ENCODE peak calls at places on chromosomes 7 and 10, in eight cellular contexts. One of them, this sample, is unnamed.

GRCh38 chr7:117338020-117338419 is 15.2 kb upstream of the WNT2 start:
- DNase-seq in A549: no peak
- DNase-seq in heart left ventricle: no peak
- DNase-seq in IMR-90: peak; percentile 35
- DNase-seq in stomach: no peak
- DNase-seq in suprapubic skin: no peak
- DNase-seq in tibial nerve: no peak
- DNase-seq in uterus: no peak
- DNase-seq in this sample: no peak

GRCh38 chr7:101201695-101202602 is 1.1 kb upstream of the MOGAT3 start:
- DNase-seq in suprapubic skin: no peak
- DNase-seq in heart left ventricle: no peak
- DNase-seq in IMR-90: no peak
- DNase-seq in tibial nerve: no peak
- DNase-seq in stomach: peak; percentile 34
- DNase-seq in A549: no peak
- DNase-seq in uterus: no peak
- DNase-seq in this sample: no peak

GRCh38 chr7:117645456-117646181 is 165.8 kb downstream of the CFTR start:
- DNase-seq in A549: no peak
- DNase-seq in stomach: no peak
- DNase-seq in tibial nerve: no peak
- DNase-seq in heart left ventricle: no peak
- DNase-seq in suprapubic skin: no peak
- DNase-seq in IMR-90: peak; percentile 91
- DNase-seq in uterus: no peak
- DNase-seq in this sample: no peak

GRCh38 chr10:79139124-79139835 is 70.5 kb downstream of the ZMIZ1 start:
- DNase-seq in A549: no peak
- DNase-seq in uterus: peak; percentile 82
- DNase-seq in heart left ventricle: peak; percentile 79
- DNase-seq in stomach: no peak
- DNase-seq in IMR-90: peak; percentile 97
- DNase-seq in tibial nerve: no peak
- DNase-seq in suprapubic skin: no peak
- DNase-seq in this sample: no peak

GRCh38 chr10:3068968-3069737 is 1.8 kb downstream of the PFKP start:
- DNase-seq in uterus: no peak
- DNase-seq in stomach: no peak
- DNase-seq in suprapubic skin: no peak
- DNase-seq in heart left ventricle: no peak
- DNase-seq in IMR-90: peak; percentile 27
- DNase-seq in A549: no peak
- DNase-seq in tibial nerve: no peak
- DNase-seq in this sample: no peak

GRCh38 chr10:32961343-32961891 is 3.4 kb upstream of the ITGB1 start:
- DNase-seq in A549: no peak
- DNase-seq in tibial nerve: no peak
- DNase-seq in uterus: no peak
- DNase-seq in suprapubic skin: no peak
- DNase-seq in heart left ventricle: no peak
- DNase-seq in IMR-90: no peak
- DNase-seq in stomach: no peak
- DNase-seq in this sample: no peak

GRCh38 chr7:152202056-152202455 is 176.6 kb downstream of the GALNT11 start:
- DNase-seq in A549: no peak
- DNase-seq in tibial nerve: no peak
- DNase-seq in stomach: no peak
- DNase-seq in IMR-90: peak; percentile 50
- DNase-seq in uterus: no peak
- DNase-seq in heart left ventricle: no peak
- DNase-seq in suprapubic skin: no peak
- DNase-seq in this sample: no peak

GRCh38 chr10:64537931-64538330 is 1016.7 kb downstream of the REEP3 start:
- DNase-seq in heart left ventricle: no peak
- DNase-seq in stomach: no peak
- DNase-seq in tibial nerve: no peak
- DNase-seq in uterus: no peak
- DNase-seq in IMR-90: no peak
- DNase-seq in suprapubic skin: no peak
- DNase-seq in A549: no peak
- DNase-seq in this sample: no peak

GRCh38 chr7:81333536-81333935 is 414.7 kb upstream of the SEMA3C start:
- DNase-seq in heart left ventricle: no peak
- DNase-seq in A549: no peak
- DNase-seq in suprapubic skin: no peak
- DNase-seq in IMR-90: no peak
- DNase-seq in tibial nerve: no peak
- DNase-seq in uterus: no peak
- DNase-seq in stomach: no peak
- DNase-seq in this sample: no peak

GRCh38 chr7:81327873-81328272 is 409.0 kb upstream of the SEMA3C start:
- DNase-seq in IMR-90: no peak
- DNase-seq in stomach: no peak
- DNase-seq in heart left ventricle: no peak
- DNase-seq in tibial nerve: no peak
- DNase-seq in suprapubic skin: no peak
- DNase-seq in A549: no peak
- DNase-seq in uterus: no peak
- DNase-seq in this sample: no peak

GRCh38 chr7:81331061-81332018 is 412.5 kb upstream of the SEMA3C start:
- DNase-seq in stomach: no peak
- DNase-seq in IMR-90: peak; percentile 48
- DNase-seq in uterus: no peak
- DNase-seq in A549: no peak
- DNase-seq in suprapubic skin: no peak
- DNase-seq in heart left ventricle: no peak
- DNase-seq in tibial nerve: no peak
- DNase-seq in this sample: no peak

GRCh38 chr7:81330108-81330507 is 411.3 kb upstream of the SEMA3C start:
- DNase-seq in heart left ventricle: no peak
- DNase-seq in uterus: no peak
- DNase-seq in tibial nerve: no peak
- DNase-seq in suprapubic skin: no peak
- DNase-seq in IMR-90: no peak
- DNase-seq in A549: no peak
- DNase-seq in stomach: no peak
- DNase-seq in this sample: no peak

GRCh38 chr7:81333004-81333403 is 414.2 kb upstream of the SEMA3C start:
- DNase-seq in tibial nerve: no peak
- DNase-seq in heart left ventricle: no peak
- DNase-seq in suprapubic skin: no peak
- DNase-seq in A549: no peak
- DNase-seq in uterus: no peak
- DNase-seq in IMR-90: peak; percentile 76
- DNase-seq in stomach: no peak
- DNase-seq in this sample: no peak
- H3K27ac ChIP-seq in tibial nerve: no peak overlapping the region
- H3K27ac ChIP-seq in heart left ventricle: no peak overlapping the region
- H3K27ac ChIP-seq in suprapubic skin: no peak overlapping the region
- H3K27ac ChIP-seq in A549: no peak overlapping the region
- H3K27ac ChIP-seq in uterus: no peak overlapping the region
- H3K27ac ChIP-seq in IMR-90: no peak overlapping the region
- H3K27ac ChIP-seq in stomach: no peak overlapping the region
- H3K27ac ChIP-seq in this sample: no peak overlapping the region

GRCh38 chr10:112951349-112952281 is 1.6 kb downstream of the TCF7L2 start:
- DNase-seq in A549: peak; percentile 53
- DNase-seq in IMR-90: peak; percentile 84
- DNase-seq in stomach: peak; percentile 55
- DNase-seq in uterus: peak; percentile 72
- DNase-seq in suprapubic skin: peak; percentile 76
- DNase-seq in heart left ventricle: peak; percentile 66
- DNase-seq in tibial nerve: peak; percentile 62
- DNase-seq in this sample: peak; percentile 70
- H3K4me1 ChIP-seq in A549: peaks cover 32% of the 10 kb centered on the region
- H3K4me1 ChIP-seq in IMR-90: peaks cover 5% of the 10 kb centered on the region
- H3K4me1 ChIP-seq in stomach: peaks cover 73% of the 10 kb centered on the region
- H3K4me1 ChIP-seq in uterus: no peaks in the 10 kb centered on the region
- H3K4me1 ChIP-seq in suprapubic skin: peaks cover 55% of the 10 kb centered on the region
- H3K4me1 ChIP-seq in heart left ventricle: peaks cover 34% of the 10 kb centered on the region
- H3K4me1 ChIP-seq in tibial nerve: peaks cover 8% of the 10 kb centered on the region
- H3K4me1 ChIP-seq in this sample: peaks cover 35% of the 10 kb centered on the region

GRCh38 chr10:132554991-132555647 is 17.5 kb downstream of the INPP5A start:
- DNase-seq in heart left ventricle: peak; percentile 64
- DNase-seq in uterus: no peak
- DNase-seq in IMR-90: no peak
- DNase-seq in A549: no peak
- DNase-seq in stomach: peak; percentile 52
- DNase-seq in suprapubic skin: peak; percentile 65
- DNase-seq in tibial nerve: no peak
- DNase-seq in this sample: peak; percentile 39
- TF ChIP-seq POLR2A in heart left ventricle: no peak
- TF ChIP-seq POLR2A in uterus: no peak
- TF ChIP-seq POLR2A in IMR-90: no peak
- TF ChIP-seq POLR2A in A549: no peak
- TF ChIP-seq POLR2A in stomach: no peak
- TF ChIP-seq POLR2A in suprapubic skin: no peak
- TF ChIP-seq POLR2A in tibial nerve: no peak
- TF ChIP-seq POLR2A in this sample: no peak

DNA sequence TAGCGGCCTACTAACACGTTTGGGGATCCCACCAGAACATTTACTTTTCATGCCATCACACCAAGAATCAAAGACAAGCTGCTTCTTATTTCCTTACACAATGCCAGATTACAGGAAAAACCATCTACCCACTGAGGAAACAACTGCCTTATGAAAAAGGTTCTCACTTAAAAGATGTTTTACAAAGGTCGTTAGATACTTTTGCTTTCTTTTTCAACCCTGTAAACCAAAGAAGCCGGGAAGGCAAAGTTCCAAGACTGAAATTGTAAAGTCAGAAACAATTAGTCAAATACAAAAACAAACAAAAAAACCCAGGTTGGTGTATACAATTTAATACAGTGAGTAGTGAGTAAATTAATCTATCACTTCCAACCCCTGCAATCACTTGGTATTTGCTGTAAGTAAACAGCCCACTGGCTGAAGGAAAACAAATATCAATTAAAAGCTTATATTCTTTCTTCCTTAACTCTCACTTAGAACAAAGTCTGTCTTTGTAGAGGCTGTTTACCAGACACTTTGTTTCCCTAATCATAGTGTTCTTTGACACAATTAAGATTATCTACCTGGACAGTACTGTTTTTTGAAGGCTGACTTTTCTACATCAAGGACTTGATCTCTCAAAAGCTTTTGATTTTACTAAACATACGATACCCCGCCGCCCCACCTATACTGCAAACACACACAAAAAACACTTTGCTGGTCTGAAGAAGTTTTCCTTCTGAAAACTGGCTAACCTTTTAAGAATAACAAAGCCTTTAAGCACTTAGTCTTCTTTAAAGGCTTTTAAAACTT is 18.1 kb downstream of the ERLIN1 start:
- DNase-seq in suprapubic skin: no peak
- DNase-seq in stomach: no peak
- DNase-seq in A549: no peak
- DNase-seq in uterus: no peak
- DNase-seq in tibial nerve: no peak
- DNase-seq in heart left ventricle: no peak
- DNase-seq in IMR-90: no peak
- DNase-seq in this sample: no peak
- H3K27ac ChIP-seq in suprapubic skin: no peak overlapping the region
- H3K27ac ChIP-seq in stomach: peak overlapping the region; percentile 70
- H3K27ac ChIP-seq in A549: no peak overlapping the region
- H3K27ac ChIP-seq in uterus: peak overlapping the region; percentile 35
- H3K27ac ChIP-seq in tibial nerve: no peak overlapping the region
- H3K27ac ChIP-seq in heart left ventricle: peak overlapping the region; percentile 30
- H3K27ac ChIP-seq in IMR-90: no peak overlapping the region
- H3K27ac ChIP-seq in this sample: peak overlapping the region; percentile 25

GRCh38 chr7:130955560-130955919 is 221.5 kb upstream of the KLF14 start:
- DNase-seq in uterus: no peak
- DNase-seq in A549: no peak
- DNase-seq in IMR-90: no peak
- DNase-seq in heart left ventricle: no peak
- DNase-seq in suprapubic skin: no peak
- DNase-seq in tibial nerve: no peak
- DNase-seq in stomach: no peak
- DNase-seq in this sample: no peak
- H3K4me1 ChIP-seq in uterus: peaks cover 10% of the 10 kb centered on the region
- H3K4me1 ChIP-seq in A549: peaks cover 76% of the 10 kb centered on the region
- H3K4me1 ChIP-seq in IMR-90: peaks cover 30% of the 10 kb centered on the region
- H3K4me1 ChIP-seq in heart left ventricle: peaks cover 18% of the 10 kb centered on the region
- H3K4me1 ChIP-seq in suprapubic skin: peaks cover 24% of the 10 kb centered on the region
- H3K4me1 ChIP-seq in tibial nerve: peaks cover 50% of the 10 kb centered on the region
- H3K4me1 ChIP-seq in stomach: peaks cover 79% of the 10 kb centered on the region
- H3K4me1 ChIP-seq in this sample: no peaks in the 10 kb centered on the region

GRCh38 chr10:72275351-72276012 is 1.8 kb downstream of the DDIT4 start:
- DNase-seq in IMR-90: peak; percentile 34
- DNase-seq in A549: no peak
- DNase-seq in suprapubic skin: no peak
- DNase-seq in uterus: no peak
- DNase-seq in stomach: no peak
- DNase-seq in heart left ventricle: no peak
- DNase-seq in tibial nerve: no peak
- DNase-seq in this sample: peak; percentile 51
- TF ChIP-seq POLR2A in IMR-90: no peak
- TF ChIP-seq POLR2A in A549: no peak
- TF ChIP-seq POLR2A in suprapubic skin: no peak
- TF ChIP-seq POLR2A in uterus: no peak
- TF ChIP-seq POLR2A in stomach: no peak
- TF ChIP-seq POLR2A in heart left ventricle: no peak
- TF ChIP-seq POLR2A in tibial nerve: no peak
- TF ChIP-seq POLR2A in this sample: no peak

GRCh38 chr10:103110407-103110806 is 82.7 kb downstream of the NT5C2 start:
- DNase-seq in suprapubic skin: no peak
- DNase-seq in tibial nerve: no peak
- DNase-seq in heart left ventricle: no peak
- DNase-seq in stomach: no peak
- DNase-seq in uterus: no peak
- DNase-seq in A549: no peak
- DNase-seq in IMR-90: no peak
- DNase-seq in this sample: no peak
- H3K27ac ChIP-seq in suprapubic skin: peak overlapping the region; percentile 52
- H3K27ac ChIP-seq in tibial nerve: peak overlapping the region; percentile 82
- H3K27ac ChIP-seq in heart left ventricle: peak overlapping the region; percentile 68
- H3K27ac ChIP-seq in stomach: peak overlapping the region; percentile 67
- H3K27ac ChIP-seq in uterus: peak overlapping the region; percentile 66
- H3K27ac ChIP-seq in A549: no peak overlapping the region
- H3K27ac ChIP-seq in IMR-90: no peak overlapping the region
- H3K27ac ChIP-seq in this sample: peak overlapping the region; percentile 38